ENCODE peak calls at places on chromosomes 7 and 10, in eight cellular contexts. E, D, K, T, N, M, Y and O are unnamed samples.

GRCh38 chr7:158061031-158061630 is 526.5 kb downstream of the PTPRN2 start:
- DNase-seq in T (no peak), N (no peak), M (no peak), D (no peak), K (no peak), Y (no peak), E (no peak), O (no peak)

GRCh38 chr7:37921876-37922275 is 1.4 kb downstream of the EPDR1 start:
- DNase-seq in D (no peak), M (no peak), K (no peak), T (no peak), E (no peak), N (no peak), Y (no peak), O (no peak)

GRCh38 chr10:92873029-92873428 is 24.7 kb downstream of the EXOC6 start:
- DNase-seq in M (no peak), K (no peak), N (no peak), D (no peak), T (no peak), E (no peak), Y (no peak), O (no peak)

GRCh38 chr10:122325235-122325634 is 49.3 kb upstream of the PLEKHA1 start:
- DNase-seq in D (no peak), Y (no peak), N (no peak), T (no peak), E (no peak), K (no peak), M (no peak), O (no peak)

GRCh38 chr7:35550831-35551230 is 144.1 kb downstream of the HERPUD2 start:
- DNase-seq in Y (no peak), D (no peak), E (no peak), M (no peak), T (no peak), K (no peak), N (no peak), O (no peak)

GRCh38 chr10:132241496-132241895 is 54.7 kb downstream of the DPYSL4 start:
- DNase-seq in T (no peak), N (no peak), K (no peak), Y (no peak), M (no peak), E (no peak), D (no peak), O (peak; percentile 13)

GRCh38 chr10:132418520-132419416 is 21.8 kb downstream of the PWWP2B start:
- DNase-seq in T (no peak), D (no peak), Y (peak; percentile 49), K (peak; percentile 88), N (peak; percentile 49), M (peak; percentile 86), E (peak; percentile 21), O (no peak)

GRCh38 chr10:51389415-51390342 is 309.7 kb downstream of the CSTF2T start:
- DNase-seq in E (peak; percentile 95), K (no peak), T (peak; percentile 16), N (peak; percentile 78), D (no peak), Y (peak; percentile 16), M (peak; percentile 78), O (peak; percentile 59)

GRCh38 chr10:59702347-59702746 is 7.3 kb downstream of the SLC16A9 start:
- DNase-seq in E (no peak), Y (no peak), N (no peak), T (no peak), D (no peak), M (no peak), K (no peak), O (no peak)

GRCh38 chr7:50728184-50728583 is 54.5 kb downstream of the GRB10 start:
- DNase-seq in K (no peak), Y (no peak), D (no peak), N (no peak), M (no peak), E (peak; percentile 80), T (peak; percentile 45), O (no peak)

GRCh38 chr7:26723140-26723539 is 141.2 kb downstream of the SKAP2 start:
- DNase-seq in T (no peak), Y (no peak), D (no peak), N (peak; percentile 68), M (peak; percentile 80), E (no peak), K (no peak), O (no peak)

GRCh38 chr10:20299037-20299557 is 482.9 kb downstream of the PLXDC2 start:
- DNase-seq in M (peak; percentile 22), D (no peak), K (no peak), N (no peak), T (no peak), E (no peak), Y (no peak), O (no peak)

GRCh38 chr10:26480909-26481703 is 43.0 kb downstream of the APBB1IP start:
- DNase-seq in M (no peak), E (no peak), N (no peak), K (no peak), T (peak; percentile 11), Y (no peak), D (no peak), O (no peak)

GRCh38 chr7:137081694-137082093 is 213.2 kb downstream of the CHRM2 start:
- DNase-seq in D (no peak), T (peak; percentile 83), E (peak; percentile 90), M (no peak), Y (no peak), N (no peak), K (no peak), O (peak; percentile 93)

GRCh38 chr7:155557778-155558177 is 11.4 kb upstream of the CNPY1 start:
- DNase-seq in K (peak; percentile 30), M (no peak), N (no peak), D (no peak), E (no peak), T (no peak), Y (no peak), O (no peak)

GRCh38 chr7:5354460-5355279 is 69.0 kb downstream of the TNRC18 start:
- DNase-seq in M (peak; percentile 77), D (no peak), N (no peak), K (no peak), Y (no peak), E (peak; percentile 93), T (peak; percentile 82), O (peak; percentile 84)

GRCh38 chr7:158054611-158055010 is 533.0 kb downstream of the PTPRN2 start:
- DNase-seq in Y (no peak), M (no peak), D (no peak), N (no peak), T (no peak), K (no peak), E (no peak), O (no peak)

GRCh38 chr10:76329891-76330575 is 898.6 kb downstream of the LRMDA start:
- DNase-seq in M (no peak), K (no peak), T (no peak), N (no peak), E (peak; percentile 72), Y (no peak), D (no peak), O (no peak)

DNA sequence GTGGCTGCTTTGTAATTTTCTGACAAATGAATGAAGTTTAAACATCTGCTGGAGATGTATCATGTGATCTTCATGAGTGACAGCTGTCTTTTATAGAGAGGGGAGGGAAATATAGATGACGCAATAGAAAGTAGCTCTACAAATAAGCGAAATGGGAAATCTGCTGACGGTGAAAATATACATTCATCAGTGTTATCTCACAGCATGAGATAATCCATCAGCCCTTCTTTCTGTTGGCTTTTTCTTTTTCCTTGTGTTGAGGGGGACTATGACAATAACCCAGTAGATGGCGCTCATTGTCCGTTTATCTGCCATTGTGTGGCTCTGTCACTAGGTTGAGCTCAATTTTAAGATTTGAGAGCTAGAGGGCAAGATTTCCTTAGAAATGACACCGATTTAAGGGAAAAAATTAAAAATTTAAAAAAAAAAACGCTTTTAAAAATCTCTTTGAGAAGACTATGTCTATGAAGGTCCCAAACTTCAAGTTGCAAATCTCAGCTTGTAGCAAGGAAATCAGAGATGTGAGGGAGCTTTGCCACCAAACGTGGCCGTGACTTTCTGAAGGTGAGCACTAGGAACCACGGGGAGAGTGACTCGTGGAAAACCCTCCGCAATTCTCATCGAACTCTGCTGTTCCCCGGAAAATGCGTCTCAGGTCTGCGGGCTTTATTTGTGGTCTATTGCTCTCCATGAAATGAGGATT is 114.6 kb upstream of the SFMBT2 start:
- DNase-seq in E (peak; percentile 82), T (peak; percentile 81), M (peak; percentile 87), N (peak; percentile 84), D (peak; percentile 34), Y (peak; percentile 51), K (no peak), O (no peak)
- H3K27me3 ChIP-seq in E (peaks cover 25% of the 10 kb centered on the region), T (peaks cover 11% of the 10 kb centered on the region), M (no peaks in the 10 kb centered on the region), N (no peaks in the 10 kb centered on the region), D (no peaks in the 10 kb centered on the region), Y (peaks cover 20% of the 10 kb centered on the region), K (peaks cover 21% of the 10 kb centered on the region), O (no peaks in the 10 kb centered on the region)

DNA sequence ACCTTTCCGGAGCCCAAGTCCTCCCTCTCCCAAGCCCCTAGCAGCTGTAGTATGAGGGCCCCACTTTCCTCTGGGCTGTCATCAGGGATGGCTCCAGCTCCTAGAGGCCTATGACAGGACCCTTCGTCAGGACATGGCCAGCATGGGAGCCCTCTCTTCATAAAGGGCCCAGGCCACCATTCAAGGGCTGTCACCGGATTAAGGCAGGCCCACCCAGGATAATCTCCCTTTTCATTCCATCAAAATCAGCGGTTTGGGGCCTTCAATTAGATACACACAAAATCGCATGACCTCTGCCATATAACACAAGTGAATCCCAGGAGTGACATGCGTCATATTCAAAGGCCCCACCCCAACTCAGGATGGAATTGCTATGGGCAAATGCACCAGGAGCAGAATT is 12.2 kb upstream of the GDF10 start:
- DNase-seq in E (no peak), T (no peak), M (no peak), K (no peak), N (no peak), Y (no peak), D (no peak), O (no peak)
- H3K27ac ChIP-seq in E (no peak overlapping the region), T (no peak overlapping the region), M (no peak overlapping the region), K (no peak overlapping the region), N (no peak overlapping the region), Y (no peak overlapping the region), D (no peak overlapping the region), O (no peak overlapping the region)

GRCh38 chr7:131004371-131004770 is 270.4 kb upstream of the KLF14 start:
- DNase-seq in M (no peak), N (no peak), T (no peak), Y (no peak), D (no peak), K (no peak), E (no peak), O (no peak)

GRCh38 chr7:131010714-131011436 is 276.9 kb upstream of the KLF14 start:
- DNase-seq in E (peak; percentile 78), D (no peak), N (no peak), M (no peak), T (no peak), Y (no peak), K (no peak), O (no peak)

GRCh38 chr7:131008840-131009651 is 275.0 kb upstream of the KLF14 start:
- DNase-seq in Y (no peak), N (no peak), D (no peak), E (peak; percentile 80), T (no peak), K (no peak), M (no peak), O (no peak)

GRCh38 chr7:131010029-131010705 is 276.2 kb upstream of the KLF14 start:
- DNase-seq in K (no peak), N (no peak), E (no peak), T (no peak), M (no peak), Y (no peak), D (no peak), O (no peak)

GRCh38 chr7:131007439-131008330 is 273.7 kb upstream of the KLF14 start:
- DNase-seq in M (peak; percentile 89), D (peak; percentile 30), K (peak; percentile 69), N (peak; percentile 74), E (peak; percentile 93), T (peak; percentile 67), Y (peak; percentile 85), O (peak; percentile 84)
- H3K4me3 ChIP-seq in M (no peak overlapping the region), D (no peak overlapping the region), K (no peak overlapping the region), N (no peak overlapping the region), E (peak overlapping the region; percentile 43), T (no peak overlapping the region), Y (no peak overlapping the region), O (no peak overlapping the region)

GRCh38 chr10:98020784-98021183 is 9.6 kb downstream of the CRTAC1 start:
- DNase-seq in Y (no peak), D (no peak), E (no peak), K (no peak), M (no peak), T (no peak), N (no peak), O (no peak)
- H3K27me3 ChIP-seq in Y (peaks cover 43% of the 10 kb centered on the region), D (no peaks in the 10 kb centered on the region), E (peaks cover 9% of the 10 kb centered on the region), K (peaks cover 28% of the 10 kb centered on the region), M (peaks cover 4% of the 10 kb centered on the region), T (peaks cover 47% of the 10 kb centered on the region), N (peaks cover 17% of the 10 kb centered on the region), O (no peaks in the 10 kb centered on the region)